ENCODE peak calls at places on chromosomes 1 and 21, in four cellular contexts. K is kidney tubule cell; I is CD4-positive, CD25-positive, alpha-beta regulatory T cell; G is astrocyte of the spinal cord. L is an unnamed sample.

GRCh38 chr1:65525297-65526048 is 105.0 kb downstream of the LEPR start:
- DNase-seq in G (no peak), I (no peak), K (no peak), L (no peak)

GRCh38 chr1:181129771-181130606 is 41.5 kb downstream of the IER5 start:
- DNase-seq in G (no peak), I (no peak), K (no peak), L (no peak)

GRCh38 chr1:77975907-77976306 is 3.0 kb downstream of the FUBP1 start:
- DNase-seq in G (peak), I (no peak), K (no peak), L (no peak)

GRCh38 chr21:20270365-20271055 is 727.7 kb upstream of the NCAM2 start:
- DNase-seq in K (no peak), G (no peak), I (no peak), L (no peak)

GRCh38 chr1:165257969-165258459 is 98.5 kb downstream of the LMX1A start:
- DNase-seq in I (no peak), G (peak), K (peak), L (peak)

GRCh38 chr1:9593492-9594465 is 5.1 kb downstream of the TMEM201 start:
- DNase-seq in K (peak), G (peak), I (no peak), L (no peak)

GRCh38 chr1:243819438-243819839 is 30.6 kb downstream of the AKT3 start:
- DNase-seq in K (no peak), I (no peak), G (no peak), L (no peak)

GRCh38 chr1:108816049-108816882 is 40.6 kb downstream of the AKNAD1 start:
- DNase-seq in I (no peak), G (peak), K (peak), L (peak)

GRCh38 chr1:88802950-88803349 is 88.4 kb downstream of the GTF2B start:
- DNase-seq in K (peak), I (no peak), G (peak), L (no peak)

GRCh38 chr1:145961425-145962156 is 2.8 kb downstream of the ANKRD34A start:
- DNase-seq in K (no peak), G (no peak), I (no peak), L (no peak)

GRCh38 chr1:178196631-178197030 is 102.7 kb downstream of the RASAL2 start:
- DNase-seq in I (no peak), K (peak), G (no peak), L (no peak)

GRCh38 chr21:28725396-28725795 is 267.3 kb downstream of the LTN1 start:
- DNase-seq in I (no peak), G (no peak), K (no peak), L (no peak)

GRCh38 chr1:234659538-234659937 is 49.6 kb upstream of the IRF2BP2 start:
- DNase-seq in K (peak), G (peak), I (no peak), L (no peak)